ENCODE peak calls at places on chromosomes 1 and 21, in four cellular contexts. One of them, this sample, is unnamed. For H3K4me1, the result is how much of the 10 kb centered on the place peaks cover.

GRCh38 chr1:66542314-66542713 is 8.4 kb downstream of the SGIP1 start:
- DNase-seq in lower lobe of right lung: no peak
- DNase-seq in hepatocyte: no peak
- DNase-seq in endodermal cell: no peak
- DNase-seq in this sample: no peak

GRCh38 chr1:234722904-234723588 is 113.1 kb upstream of the IRF2BP2 start:
- DNase-seq in lower lobe of right lung: no peak
- DNase-seq in hepatocyte: peak
- DNase-seq in endodermal cell: peak
- DNase-seq in this sample: peak

GRCh38 chr1:116740726-116741125 is 13.5 kb upstream of the CD2 start:
- DNase-seq in lower lobe of right lung: no peak
- DNase-seq in hepatocyte: no peak
- DNase-seq in endodermal cell: no peak
- DNase-seq in this sample: no peak

GRCh38 chr21:15379776-15380175 is 315.0 kb upstream of the NRIP1 start:
- DNase-seq in lower lobe of right lung: no peak
- DNase-seq in hepatocyte: no peak
- DNase-seq in endodermal cell: no peak
- DNase-seq in this sample: no peak

GRCh38 chr1:7335224-7335879 is 435.7 kb upstream of the VAMP3 start:
- DNase-seq in lower lobe of right lung: no peak
- DNase-seq in hepatocyte: no peak
- DNase-seq in endodermal cell: no peak
- DNase-seq in this sample: no peak

GRCh38 chr21:46096596-46096981 is 1.3 kb upstream of the COL6A2 start:
- DNase-seq in lower lobe of right lung: no peak
- DNase-seq in hepatocyte: no peak
- DNase-seq in endodermal cell: no peak
- DNase-seq in this sample: no peak

GRCh38 chr1:179821524-179821923 is 56.1 kb downstream of the TOR1AIP2 start:
- DNase-seq in lower lobe of right lung: no peak
- DNase-seq in hepatocyte: no peak
- DNase-seq in endodermal cell: peak
- DNase-seq in this sample: no peak

GRCh38 chr1:212162635-212163034 is 122.6 kb upstream of the PPP2R5A start:
- DNase-seq in lower lobe of right lung: no peak
- DNase-seq in hepatocyte: no peak
- DNase-seq in endodermal cell: no peak
- DNase-seq in this sample: no peak

GRCh38 chr21:38402291-38402690 is 96.0 kb downstream of the ERG start:
- DNase-seq in lower lobe of right lung: no peak
- DNase-seq in hepatocyte: no peak
- DNase-seq in endodermal cell: no peak
- DNase-seq in this sample: no peak

GRCh38 chr1:162502928-162503327 is 5.3 kb downstream of the UHMK1 start:
- DNase-seq in lower lobe of right lung: no peak
- DNase-seq in hepatocyte: no peak
- DNase-seq in endodermal cell: no peak
- DNase-seq in this sample: no peak

GRCh38 chr1:206890690-206891089 is 6.6 kb upstream of the IL24 start:
- DNase-seq in lower lobe of right lung: no peak
- DNase-seq in hepatocyte: no peak
- DNase-seq in endodermal cell: no peak
- DNase-seq in this sample: no peak

GRCh38 chr1:52125727-52126359 is 16.0 kb upstream of the ZFYVE9 start:
- DNase-seq in lower lobe of right lung: no peak
- DNase-seq in hepatocyte: no peak
- DNase-seq in endodermal cell: no peak
- DNase-seq in this sample: no peak

GRCh38 chr1:53685272-53686051 is 53.5 kb downstream of the GLIS1 start:
- DNase-seq in lower lobe of right lung: no peak
- DNase-seq in hepatocyte: peak
- DNase-seq in endodermal cell: peak
- DNase-seq in this sample: no peak

GRCh38 chr1:61109158-61109557 is 26.8 kb downstream of the NFIA start:
- DNase-seq in lower lobe of right lung: no peak
- DNase-seq in hepatocyte: no peak
- DNase-seq in endodermal cell: no peak
- DNase-seq in this sample: no peak

GRCh38 chr21:27622636-27623035 is 655.7 kb upstream of the ADAMTS5 start:
- DNase-seq in lower lobe of right lung: no peak
- DNase-seq in hepatocyte: no peak
- DNase-seq in endodermal cell: no peak
- DNase-seq in this sample: no peak

GRCh38 chr1:91889717-91890459 is 3.9 kb upstream of the TGFBR3 start:
- DNase-seq in lower lobe of right lung: no peak
- DNase-seq in hepatocyte: peak
- DNase-seq in endodermal cell: no peak
- DNase-seq in this sample: no peak

GRCh38 chr1:226660410-226661182 is 78.5 kb downstream of the ITPKB start:
- DNase-seq in lower lobe of right lung: no peak
- DNase-seq in hepatocyte: no peak
- DNase-seq in endodermal cell: no peak
- DNase-seq in this sample: no peak
- H3K4me1 ChIP-seq in lower lobe of right lung: half or more
- H3K4me1 ChIP-seq in hepatocyte: under half
- H3K4me1 ChIP-seq in endodermal cell: under half
- H3K4me1 ChIP-seq in this sample: under half

GRCh38 chr1:58904299-58905125 is 120.7 kb upstream of the JUN start:
- DNase-seq in lower lobe of right lung: no peak
- DNase-seq in hepatocyte: no peak
- DNase-seq in endodermal cell: no peak
- DNase-seq in this sample: no peak
- H3K4me3 ChIP-seq in lower lobe of right lung: peak
- H3K4me3 ChIP-seq in hepatocyte: peak
- H3K4me3 ChIP-seq in endodermal cell: peak
- H3K4me3 ChIP-seq in this sample: no peak

GRCh38 chr1:203307690-203308126 is 2.4 kb downstream of the BTG2 start:
- DNase-seq in lower lobe of right lung: no peak
- DNase-seq in hepatocyte: no peak
- DNase-seq in endodermal cell: peak
- DNase-seq in this sample: no peak
- H3K4me1 ChIP-seq in lower lobe of right lung: half or more
- H3K4me1 ChIP-seq in hepatocyte: under half
- H3K4me1 ChIP-seq in endodermal cell: under half
- H3K4me1 ChIP-seq in this sample: half or more

DNA sequence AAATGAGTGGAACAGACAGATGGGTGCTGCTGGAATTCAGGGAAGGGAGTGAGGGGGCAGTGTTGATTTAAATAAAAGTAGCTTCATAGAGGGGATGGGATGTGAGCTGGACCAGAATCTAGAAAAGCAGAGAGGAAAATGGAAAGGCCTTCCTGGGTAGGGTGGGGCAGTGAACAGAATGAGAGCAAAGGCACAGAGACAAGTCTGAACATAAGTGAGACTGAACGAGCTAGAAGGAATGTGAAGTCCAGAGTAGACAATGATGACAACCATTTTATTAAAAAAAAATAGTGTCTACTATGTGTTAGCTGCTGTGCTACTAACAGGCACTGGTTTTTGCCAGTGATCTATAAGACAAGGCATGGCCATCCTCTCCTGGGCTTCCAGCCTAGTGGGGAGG is 36.0 kb downstream of the ELK4 start:
- DNase-seq in lower lobe of right lung: no peak
- DNase-seq in hepatocyte: no peak
- DNase-seq in endodermal cell: no peak
- DNase-seq in this sample: no peak
- H3K4me3 ChIP-seq in lower lobe of right lung: no peak
- H3K4me3 ChIP-seq in hepatocyte: no peak
- H3K4me3 ChIP-seq in endodermal cell: no peak
- H3K4me3 ChIP-seq in this sample: no peak

GRCh38 chr21:43721939-43722338 is 3.0 kb downstream of the PDXK start:
- DNase-seq in lower lobe of right lung: no peak
- DNase-seq in hepatocyte: no peak
- DNase-seq in endodermal cell: peak
- DNase-seq in this sample: no peak
- H3K4me1 ChIP-seq in lower lobe of right lung: half or more
- H3K4me1 ChIP-seq in hepatocyte: under half
- H3K4me1 ChIP-seq in endodermal cell: under half
- H3K4me1 ChIP-seq in this sample: under half